ENCODE peak calls at places on chromosomes 2 and 18, in five cellular contexts. W is heart left ventricle, R is AG04449, F is IMR-90, A is cardiac muscle cell. C is an unnamed sample.
A peak's percentile ranks its signal among the peaks of the same experiment; 100 is the strongest.

GRCh38 chr2:207619764-207620203 is 5.4 kb downstream of the METTL21A start:
- DNase-seq in A (no peak), F (no peak), R (no peak), W (no peak), C (no peak)

GRCh38 chr2:31893093-31893492 is 117.7 kb downstream of the MEMO1 start:
- DNase-seq in R (no peak), A (no peak), F (no peak), W (no peak), C (no peak)

GRCh38 chr2:56648802-56649201 is 465.0 kb downstream of the CCDC85A start:
- DNase-seq in W (no peak), F (no peak), A (no peak), R (no peak), C (no peak)

GRCh38 chr2:12448846-12449480 is 267.8 kb upstream of the TRIB2 start:
- DNase-seq in R (no peak), A (peak; percentile 29), F (peak; percentile 60), W (no peak), C (no peak)

GRCh38 chr2:215693269-215693998 is 257.6 kb upstream of the FN1 start:
- DNase-seq in R (peak; percentile 80), W (no peak), F (peak; percentile 89), A (no peak), C (no peak)

GRCh38 chr2:14401838-14402237 is 230.7 kb upstream of the LRATD1 start:
- DNase-seq in W (no peak), R (no peak), F (no peak), A (no peak), C (peak; percentile 41)

GRCh38 chr2:163264376-163264775 is 425.8 kb upstream of the KCNH7 start:
- DNase-seq in W (no peak), R (no peak), F (peak; percentile 15), A (no peak), C (no peak)

GRCh38 chr2:180707867-180708205 is 272.6 kb upstream of the UBE2E3 start:
- DNase-seq in F (peak; percentile 92), A (no peak), R (peak; percentile 52), W (no peak), C (no peak)

GRCh38 chr18:64966667-64967066 is 784.1 kb upstream of the CDH7 start:
- DNase-seq in W (peak; percentile 46), R (no peak), A (peak; percentile 67), F (no peak), C (peak; percentile 6)

GRCh38 chr18:60446821-60447220 is 74.2 kb upstream of the MC4R start:
- DNase-seq in A (peak; percentile 7), W (no peak), F (no peak), R (no peak), C (peak; percentile 5)

GRCh38 chr18:37563810-37564511 is 1.6 kb downstream of the CELF4 start:
- DNase-seq in A (no peak), F (no peak), W (no peak), R (no peak), C (no peak)

GRCh38 chr2:9543557-9543956 is 12.1 kb downstream of the ADAM17 start:
- DNase-seq in A (no peak), R (no peak), F (no peak), W (no peak), C (no peak)

GRCh38 chr2:119520696-119521436 is 3.4 kb downstream of the SCTR start:
- DNase-seq in W (no peak), F (no peak), R (no peak), A (peak; percentile 37), C (no peak)

GRCh38 chr18:31241900-31242409 is 76.0 kb upstream of the DSG1 start:
- DNase-seq in F (peak; percentile 16), R (no peak), W (no peak), A (peak; percentile 39), C (peak; percentile 68)

GRCh38 chr2:18987592-18988073 is 370.8 kb downstream of the OSR1 start:
- DNase-seq in R (peak; percentile 82), W (peak; percentile 71), F (peak; percentile 95), A (peak; percentile 14), C (no peak)

GRCh38 chr2:144516981-144517824 is 2.7 kb downstream of the ZEB2 start:
- DNase-seq in F (peak; percentile 98), A (peak; percentile 70), W (peak; percentile 79), R (peak; percentile 88), C (peak; percentile 54)

GRCh38 chr2:194166818-194167217 is 1490.2 kb upstream of the SLC39A10 start:
- DNase-seq in R (no peak), A (peak; percentile 61), W (no peak), F (no peak), C (peak; percentile 10)

GRCh38 chr18:51196811-51197660 is 445 bp downstream of the MEX3C start:
- DNase-seq in R (no peak), A (peak; percentile 55), W (peak; percentile 83), F (peak; percentile 51), C (peak; percentile 41)

GRCh38 chr2:96769816-96770215 is 9.1 kb downstream of the CNNM4 start:
- DNase-seq in A (no peak), F (no peak), R (no peak), W (peak; percentile 77), C (no peak)

GRCh38 chr18:31684279-31685096 is at the start of gene B4GALT6:
- DNase-seq in A (peak; percentile 75), F (no peak), R (no peak), W (peak; percentile 63), C (peak; percentile 74)

GRCh38 chr2:222288590-222289279 is 10.1 kb downstream of the PAX3 start:
- DNase-seq in W (no peak), A (no peak), F (no peak), R (no peak), C (no peak)

DNA sequence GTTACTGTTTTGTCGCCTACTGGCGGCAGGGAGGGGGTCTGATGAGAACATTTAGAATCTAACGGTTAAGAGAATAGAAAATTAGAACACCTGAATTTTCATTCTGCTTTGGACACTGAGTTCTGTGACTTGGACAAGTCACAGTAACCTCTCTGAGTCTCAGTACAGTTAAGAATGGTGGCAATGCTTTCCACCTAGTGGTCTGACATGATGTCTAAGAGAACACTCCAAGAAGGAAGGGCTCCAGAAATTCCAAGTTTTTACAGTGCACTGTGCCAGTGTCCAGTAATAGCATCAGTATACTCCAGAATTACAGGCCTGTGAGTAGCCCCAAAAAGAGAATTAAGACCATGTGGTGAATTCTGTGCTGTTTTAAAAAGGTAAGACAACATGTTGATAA is 174.1 kb upstream of the ZFP36L2 start:
- DNase-seq in W (no peak), R (no peak), A (no peak), F (peak; percentile 22), C (no peak)
- TF ChIP-seq CTCF in W (no peak), R (no peak), A (no peak), F (no peak), C (no peak)

GRCh38 chr2:178484245-178485041 is 4.2 kb downstream of the PLEKHA3 start:
- DNase-seq in A (no peak), W (no peak), F (peak; percentile 30), R (no peak), C (no peak)

GRCh38 chr2:178479758-178480226 is 465 bp upstream of the PLEKHA3 start:
- DNase-seq in R (no peak), F (no peak), W (no peak), A (no peak), C (no peak)

GRCh38 chr2:178480227-178481181 is at the start of gene PLEKHA3:
- DNase-seq in F (peak; percentile 94), A (peak; percentile 97), R (peak; percentile 71), W (peak; percentile 99), C (peak; percentile 92)

GRCh38 chr2:178482437-178482836 is 2.2 kb downstream of the PLEKHA3 start:
- DNase-seq in R (no peak), F (no peak), A (no peak), W (no peak), C (no peak)

GRCh38 chr2:178485356-178485755 is 5.1 kb downstream of the PLEKHA3 start:
- DNase-seq in R (no peak), W (no peak), F (no peak), A (no peak), C (no peak)
- TF ChIP-seq CTCF in R (no peak), W (no peak), F (no peak), A (no peak), C (no peak)

GRCh38 chr2:118315606-118316005 is 227.3 kb downstream of the INSIG2 start:
- DNase-seq in R (no peak), A (no peak), W (no peak), F (no peak), C (no peak)

GRCh38 chr2:118309201-118310015 is 221.1 kb downstream of the INSIG2 start:
- DNase-seq in F (no peak), W (no peak), A (no peak), R (no peak), C (no peak)

GRCh38 chr2:118310016-118310877 is 222.0 kb downstream of the INSIG2 start:
- DNase-seq in F (peak; percentile 8), A (peak; percentile 47), W (peak; percentile 63), R (no peak), C (peak; percentile 37)

GRCh38 chr2:118310878-118311442 is 222.7 kb downstream of the INSIG2 start:
- DNase-seq in W (no peak), R (no peak), A (no peak), F (no peak), C (no peak)

GRCh38 chr2:118312963-118313756 is 224.9 kb downstream of the INSIG2 start:
- DNase-seq in A (no peak), R (no peak), F (no peak), W (no peak), C (peak; percentile 29)
- TF ChIP-seq CTCF in A (no peak), R (no peak), F (no peak), W (no peak), C (no peak)

DNA sequence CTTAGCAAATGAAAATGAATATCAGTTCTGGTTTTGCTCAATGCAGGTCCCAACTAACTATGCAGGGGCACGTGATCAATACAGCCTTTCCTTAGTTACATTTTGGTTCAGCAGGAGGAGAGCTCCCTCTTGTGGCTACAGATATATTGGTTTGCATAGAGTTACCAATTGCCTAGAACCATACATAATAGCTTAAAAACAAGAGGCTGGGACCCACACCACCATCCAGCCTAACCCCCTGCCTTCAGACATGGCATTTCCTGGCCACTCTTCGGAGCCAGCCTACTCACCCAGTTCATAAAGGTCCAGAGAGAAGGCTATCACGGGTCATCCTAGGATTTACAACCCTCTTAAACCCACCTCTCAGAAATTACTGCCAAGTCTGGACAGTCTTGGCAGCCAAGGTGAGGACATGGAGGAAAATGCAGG is 10.5 kb downstream of the CCDC93 start:
- DNase-seq in R (peak; percentile 36), W (no peak), A (peak; percentile 82), F (peak; percentile 85), C (peak; percentile 50)
- TF ChIP-seq CTCF in R (peak; percentile 73), W (peak; percentile 75), A (peak; percentile 76), F (peak; percentile 96), C (peak; percentile 84)

GRCh38 chr2:8306530-8307351 is 375.1 kb upstream of the ID2 start:
- DNase-seq in W (no peak), A (no peak), R (peak; percentile 12), F (peak; percentile 90), C (no peak)
- TF ChIP-seq CTCF in W (no peak), A (no peak), R (no peak), F (no peak), C (no peak)

GRCh38 chr2:235551965-235552364 is 58.1 kb downstream of the AGAP1 start:
- DNase-seq in W (no peak), F (peak; percentile 48), R (no peak), A (peak; percentile 70), C (peak; percentile 35)
- TF ChIP-seq CTCF in W (peak; percentile 43), F (peak; percentile 51), R (peak; percentile 65), A (peak; percentile 52), C (peak; percentile 16)